ENCODE peak calls at places on chromosomes 2 and 18, in ten cellular contexts. M, S, F, I, P, V, E, B, W and O are unnamed samples.

GRCh38 chr2:235021752-235022151 is 69.9 kb downstream of the SH3BP4 start:
- DNase-seq in M (no peak), S (no peak), F (no peak), I (peak), P (no peak), V (no peak), E (no peak), B (no peak), W (no peak), O (peak)

GRCh38 chr2:129923265-129924141 is 56.0 kb upstream of the RAB6C start:
- DNase-seq in M (peak), S (no peak), F (peak), I (peak), P (no peak), V (no peak), E (no peak), B (no peak), W (peak), O (peak)

GRCh38 chr2:85387754-85388153 is 22.4 kb downstream of the CAPG start:
- DNase-seq in M (no peak), S (no peak), F (no peak), I (no peak), P (no peak), V (no peak), E (peak), B (no peak), W (no peak), O (no peak)

GRCh38 chr2:239376942-239377531 is 23.8 kb downstream of the HDAC4 start:
- DNase-seq in M (no peak), S (no peak), F (peak), I (no peak), P (no peak), V (no peak), E (peak), B (no peak), W (no peak), O (no peak)

GRCh38 chr2:63488118-63488713 is 100.1 kb downstream of the WDPCP start:
- DNase-seq in M (peak), S (no peak), F (peak), I (peak), P (no peak), V (no peak), E (no peak), B (peak), W (peak), O (peak)

GRCh38 chr18:79588636-79589481 is 90.7 kb upstream of the CTDP1 start:
- DNase-seq in M (no peak), S (peak), F (peak), I (peak), P (peak), V (no peak), E (peak), B (peak), W (peak), O (peak)

GRCh38 chr2:199861116-199861774 is 10.3 kb upstream of the FTCDNL1 start:
- DNase-seq in M (no peak), S (no peak), F (no peak), I (peak), P (no peak), V (no peak), E (no peak), B (no peak), W (no peak), O (peak)

GRCh38 chr2:48715042-48715899 is 40.3 kb downstream of the LHCGR start:
- DNase-seq in M (peak), S (peak), F (no peak), I (peak), P (peak), V (no peak), E (no peak), B (peak), W (peak), O (peak)

GRCh38 chr18:4854664-4855063 is 342.4 kb downstream of the AKAIN1 start:
- DNase-seq in M (no peak), S (no peak), F (peak), I (no peak), P (no peak), V (no peak), E (no peak), B (no peak), W (no peak), O (no peak)

GRCh38 chr2:35580951-35581350 is 774.6 kb upstream of the CRIM1 start:
- DNase-seq in M (no peak), S (no peak), F (no peak), I (no peak), P (no peak), V (no peak), E (no peak), B (no peak), W (no peak), O (no peak)

GRCh38 chr2:37784759-37785149 is 113.3 kb upstream of the CDC42EP3 start:
- DNase-seq in M (no peak), S (no peak), F (no peak), I (no peak), P (no peak), V (no peak), E (no peak), B (no peak), W (no peak), O (no peak)

GRCh38 chr2:239544141-239544800 is 143.5 kb upstream of the HDAC4 start:
- DNase-seq in M (no peak), S (peak), F (no peak), I (peak), P (no peak), V (no peak), E (no peak), B (no peak), W (no peak), O (no peak)

GRCh38 chr2:10831387-10831985 is 18.9 kb upstream of the PDIA6 start:
- DNase-seq in M (no peak), S (no peak), F (peak), I (no peak), P (no peak), V (no peak), E (no peak), B (no peak), W (no peak), O (no peak)

GRCh38 chr18:22136395-22136794 is 33.0 kb upstream of the GATA6 start:
- DNase-seq in M (no peak), S (no peak), F (no peak), I (peak), P (no peak), V (no peak), E (no peak), B (no peak), W (no peak), O (peak)

GRCh38 chr2:142586693-142587432 is 290.6 kb upstream of the KYNU start:
- DNase-seq in M (no peak), S (no peak), F (no peak), I (no peak), P (no peak), V (no peak), E (no peak), B (no peak), W (no peak), O (no peak)

GRCh38 chr2:142581491-142581890 is 296.0 kb upstream of the KYNU start:
- DNase-seq in M (no peak), S (no peak), F (no peak), I (no peak), P (no peak), V (no peak), E (no peak), B (no peak), W (no peak), O (no peak)

GRCh38 chr2:142585785-142586184 is 291.7 kb upstream of the KYNU start:
- DNase-seq in M (no peak), S (no peak), F (no peak), I (no peak), P (no peak), V (no peak), E (no peak), B (no peak), W (no peak), O (no peak)

GRCh38 chr2:142580691-142581090 is 296.8 kb upstream of the KYNU start:
- DNase-seq in M (no peak), S (no peak), F (no peak), I (no peak), P (no peak), V (no peak), E (no peak), B (no peak), W (no peak), O (no peak)

GRCh38 chr2:142582317-142582716 is 295.1 kb upstream of the KYNU start:
- DNase-seq in M (no peak), S (no peak), F (no peak), I (no peak), P (no peak), V (no peak), E (no peak), B (no peak), W (no peak), O (no peak)
- TF ChIP-seq CTCF in M (no peak), S (no peak), F (peak), I (no peak), P (no peak), V (no peak), E (no peak), B (no peak), W (no peak), O (no peak)

GRCh38 chr2:236319036-236319435 is 54.8 kb upstream of the ASB18 start:
- DNase-seq in M (no peak), S (no peak), F (no peak), I (no peak), P (no peak), V (no peak), E (no peak), B (no peak), W (no peak), O (no peak)
- TF ChIP-seq CTCF in M (no peak), S (no peak), F (no peak), I (no peak), P (no peak), V (no peak), E (no peak), B (no peak), W (no peak), O (no peak)

GRCh38 chr2:98880266-98881152 is 55.5 kb downstream of the CRACDL start:
- DNase-seq in M (no peak), S (no peak), F (no peak), I (no peak), P (peak), V (no peak), E (no peak), B (no peak), W (no peak), O (no peak)
- TF ChIP-seq CTCF in M (no peak), S (no peak), F (peak), I (no peak), P (no peak), V (no peak), E (no peak), B (no peak), W (no peak), O (no peak)

GRCh38 chr2:27313882-27314645 is 5.8 kb upstream of the UCN start:
- DNase-seq in M (no peak), S (no peak), F (no peak), I (no peak), P (no peak), V (no peak), E (no peak), B (no peak), W (no peak), O (no peak)

GRCh38 chr2:27320958-27321543 is 1.8 kb downstream of the MPV17 start:
- DNase-seq in M (peak), S (peak), F (peak), I (peak), P (peak), V (no peak), E (peak), B (peak), W (peak), O (peak)

GRCh38 chr2:27315122-27315521 is 6.9 kb upstream of the UCN start:
- DNase-seq in M (no peak), S (no peak), F (no peak), I (no peak), P (no peak), V (no peak), E (no peak), B (no peak), W (no peak), O (no peak)

GRCh38 chr2:27314709-27315108 is 6.5 kb upstream of the UCN start:
- DNase-seq in M (no peak), S (no peak), F (no peak), I (no peak), P (no peak), V (no peak), E (peak), B (no peak), W (no peak), O (no peak)

GRCh38 chr2:27316655-27317412 is 6.1 kb downstream of the MPV17 start:
- DNase-seq in M (no peak), S (no peak), F (no peak), I (peak), P (no peak), V (no peak), E (peak), B (peak), W (no peak), O (no peak)
- TF ChIP-seq CTCF in M (no peak), S (no peak), F (no peak), I (no peak), P (no peak), V (no peak), E (no peak), B (no peak), W (no peak), O (no peak)

DNA sequence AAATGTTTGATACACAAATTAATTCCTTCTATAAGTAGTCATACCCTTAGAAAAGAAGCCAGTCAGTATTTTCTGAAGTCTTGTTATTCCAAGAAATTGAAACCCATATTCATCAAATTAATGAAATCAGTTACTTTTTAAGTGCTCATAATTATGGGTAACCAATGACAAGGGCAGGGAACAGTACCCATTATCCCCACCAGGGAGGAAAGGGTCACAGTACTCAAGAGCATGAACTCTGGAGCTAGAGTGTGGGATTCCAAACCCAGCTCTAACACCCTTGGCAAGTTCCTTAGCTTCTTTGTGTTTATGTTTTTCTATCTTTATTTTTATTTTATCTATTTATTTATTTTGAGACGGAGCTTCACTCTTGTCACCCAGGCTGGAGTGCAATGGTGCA is 68.4 kb downstream of the CCDC148 start:
- DNase-seq in M (no peak), S (no peak), F (no peak), I (no peak), P (no peak), V (no peak), E (no peak), B (no peak), W (no peak), O (no peak)
- TF ChIP-seq CTCF in M (no peak), S (no peak), F (peak), I (no peak), P (no peak), V (no peak), E (no peak), B (no peak), W (no peak), O (peak)